ENCODE peak calls at places on chromosome 10, in ten cellular contexts. A, E, J, M, Y, Q, S, U, Z and D are unnamed samples.

GRCh38 chr10:98020784-98021183 is 9.6 kb downstream of the CRTAC1 start:
- DNase-seq in A (no peak), E (no peak), J (no peak), M (no peak), Y (no peak), Q (no peak), S (no peak), U (no peak), Z (no peak), D (no peak)

GRCh38 chr10:55820071-55820470 is 541.0 kb downstream of the ZWINT start:
- DNase-seq in A (no peak), E (no peak), J (no peak), M (no peak), Y (no peak), Q (no peak), S (no peak), U (no peak), Z (no peak), D (no peak)

GRCh38 chr10:128596906-128597305 is 470.7 kb upstream of the MKI67 start:
- DNase-seq in A (peak; percentile 53), E (no peak), J (no peak), M (no peak), Y (no peak), Q (no peak), S (no peak), U (no peak), Z (no peak), D (no peak)

GRCh38 chr10:69630651-69631400 is 779 bp downstream of the FAM241B start:
- DNase-seq in A (no peak), E (no peak), J (no peak), M (peak; percentile 72), Y (no peak), Q (no peak), S (no peak), U (no peak), Z (no peak), D (no peak)

GRCh38 chr10:116080553-116080952 is 192.5 kb downstream of the GFRA1 start:
- DNase-seq in A (no peak), E (peak; percentile 16), J (peak; percentile 9), M (no peak), Y (no peak), Q (no peak), S (no peak), U (no peak), Z (no peak), D (no peak)

GRCh38 chr10:79140083-79140793 is 71.5 kb downstream of the ZMIZ1 start:
- DNase-seq in A (no peak), E (no peak), J (no peak), M (no peak), Y (no peak), Q (no peak), S (no peak), U (no peak), Z (no peak), D (no peak)

GRCh38 chr10:44982114-44982460 is 3.5 kb upstream of the DEPP1 start:
- DNase-seq in A (no peak), E (no peak), J (no peak), M (peak; percentile 87), Y (no peak), Q (no peak), S (peak; percentile 51), U (no peak), Z (no peak), D (peak; percentile 76)

GRCh38 chr10:12940791-12941190 is 60.7 kb downstream of the CCDC3 start:
- DNase-seq in A (no peak), E (no peak), J (no peak), M (peak; percentile 13), Y (no peak), Q (no peak), S (no peak), U (no peak), Z (no peak), D (no peak)

DNA sequence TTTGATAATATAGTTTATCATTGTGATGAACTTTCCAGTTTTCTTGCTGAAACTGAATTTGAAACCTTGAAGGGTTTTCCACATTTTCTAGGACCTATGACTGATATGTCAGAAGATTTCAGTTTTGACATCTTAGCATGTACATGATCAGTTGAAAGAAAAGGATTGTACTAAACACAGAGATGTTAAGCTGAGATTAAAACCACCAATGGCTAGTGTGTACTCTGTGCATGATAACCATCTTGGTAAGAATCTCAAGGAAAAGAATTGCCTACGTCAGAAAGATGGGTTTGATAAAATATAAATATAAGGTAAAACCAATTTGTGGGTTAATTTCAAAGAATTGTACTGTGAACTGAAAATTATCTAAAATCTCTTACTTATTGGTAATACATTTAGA is 776.4 kb downstream of the GATA3 start:
- DNase-seq in A (no peak), E (no peak), J (no peak), M (no peak), Y (no peak), Q (no peak), S (no peak), U (no peak), Z (no peak), D (no peak)
- TF ChIP-seq CTCF in A (no peak), E (no peak), J (no peak), M (no peak), Y (no peak), Q (no peak), S (no peak), U (no peak), Z (no peak), D (no peak)

DNA sequence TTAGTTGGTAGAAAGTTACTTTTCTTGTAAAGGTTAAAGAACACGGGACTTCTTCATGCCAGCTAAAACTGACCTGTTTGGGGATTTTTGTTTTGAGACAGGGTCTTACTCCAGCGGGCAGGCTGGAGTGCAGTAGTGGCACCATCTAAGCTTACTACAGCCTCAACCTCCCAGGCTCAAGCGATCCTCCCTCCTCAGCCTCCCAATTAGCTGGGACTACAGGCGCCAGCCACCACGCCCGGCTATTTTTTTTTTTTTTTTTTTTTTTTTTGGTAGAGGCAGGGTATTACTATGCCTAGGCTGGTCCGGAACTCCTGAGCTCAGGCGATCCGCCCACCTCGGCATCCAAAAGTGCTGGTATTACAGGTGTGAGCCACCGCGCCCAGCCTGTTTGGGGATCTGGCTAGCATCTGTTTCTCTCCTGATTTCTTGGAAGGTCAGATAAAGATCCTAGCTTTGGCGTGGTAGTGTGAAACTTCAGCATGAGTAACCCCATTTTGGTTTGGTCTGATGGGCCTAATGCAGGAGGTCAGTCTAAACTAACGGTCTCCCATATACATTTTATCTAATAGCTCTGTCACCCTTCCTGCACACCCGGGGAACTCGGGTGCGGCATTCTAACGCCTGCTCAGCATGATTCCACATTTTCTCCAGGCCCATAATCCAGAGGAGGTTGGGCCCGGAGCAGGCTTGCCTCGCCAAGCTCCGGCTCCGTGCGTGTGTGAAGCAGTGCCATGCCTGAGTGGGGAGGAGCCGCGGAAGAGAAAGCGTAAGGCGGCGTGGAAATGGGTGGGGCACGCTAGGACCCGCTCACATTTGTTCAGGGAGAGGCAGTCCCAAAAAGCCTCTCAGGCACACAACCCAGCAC is 1.0 kb upstream of the VDAC2 start:
- DNase-seq in A (peak; percentile 81), E (no peak), J (peak; percentile 79), M (peak; percentile 97), Y (peak; percentile 69), Q (peak; percentile 73), S (peak; percentile 81), U (peak; percentile 80), Z (peak; percentile 78), D (peak; percentile 84)
- TF ChIP-seq POLR2A in A (peak; percentile 34), E (no peak), J (peak; percentile 41), M (no peak), Y (no peak), Q (no peak), S (no peak), U (no peak), Z (no peak), D (no peak)

DNA sequence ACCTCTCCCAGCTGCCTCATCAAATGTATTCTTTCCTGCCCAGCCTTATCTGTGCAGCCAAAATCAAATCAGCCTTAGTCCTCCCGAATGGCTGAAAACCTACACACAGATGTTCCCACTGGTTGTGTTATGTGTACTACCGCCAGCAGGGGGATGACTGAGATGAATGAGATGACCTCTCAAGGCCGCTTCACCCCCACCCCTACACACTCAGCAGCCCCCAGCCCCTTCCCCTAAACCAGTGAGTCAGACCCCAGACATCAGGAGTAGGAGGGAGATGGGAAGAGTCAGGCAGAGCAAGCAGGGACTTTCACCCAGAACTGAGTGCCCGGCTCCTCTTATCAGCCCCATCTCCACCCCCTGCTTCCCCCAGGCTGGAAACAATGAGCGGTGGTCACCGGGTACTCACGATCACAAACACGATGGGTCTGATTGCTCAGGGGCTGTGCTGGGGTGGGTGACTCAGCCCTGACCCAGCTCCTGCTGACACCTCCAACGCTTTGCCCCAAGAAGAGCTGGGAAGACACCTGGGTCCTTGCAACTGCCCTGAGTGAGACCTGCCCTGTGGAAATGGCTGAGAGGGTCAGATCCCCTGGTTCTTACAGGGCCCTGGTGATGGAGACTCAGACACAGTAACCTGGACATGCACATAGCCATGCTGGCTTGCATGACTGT is 6.6 kb upstream of the C10orf105 start:
- DNase-seq in A (peak; percentile 48), E (no peak), J (peak; percentile 55), M (no peak), Y (no peak), Q (no peak), S (no peak), U (peak; percentile 67), Z (no peak), D (no peak)
- TF ChIP-seq CTCF in A (peak; percentile 37), E (peak; percentile 37), J (peak; percentile 47), M (no peak), Y (no peak), Q (no peak), S (no peak), U (peak; percentile 22), Z (peak; percentile 14), D (no peak)

DNA sequence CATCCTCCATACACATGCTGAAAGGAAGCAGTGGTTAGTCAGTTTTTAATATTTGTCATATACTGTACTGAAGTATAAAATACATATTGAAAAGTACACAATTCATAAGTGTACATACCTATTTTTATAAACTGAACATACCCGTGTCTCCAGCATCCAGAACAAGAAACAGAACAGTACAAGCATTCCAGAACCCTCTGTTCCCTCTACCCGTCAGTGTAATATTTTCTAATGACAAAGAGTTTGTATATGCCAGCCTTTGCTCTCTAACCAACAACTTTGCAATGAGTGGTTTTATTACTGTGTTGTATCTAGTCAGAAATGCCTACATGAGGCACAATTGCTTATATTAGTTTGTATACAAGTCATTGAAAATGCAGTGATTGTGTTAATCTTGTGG is 18.7 kb upstream of the RAB18 start:
- DNase-seq in A (no peak), E (no peak), J (no peak), M (no peak), Y (no peak), Q (no peak), S (no peak), U (no peak), Z (no peak), D (no peak)
- TF ChIP-seq POLR2A in A (no peak), E (no peak), J (no peak), M (no peak), Y (no peak), Q (no peak), S (no peak), U (no peak), Z (no peak), D (no peak)

DNA sequence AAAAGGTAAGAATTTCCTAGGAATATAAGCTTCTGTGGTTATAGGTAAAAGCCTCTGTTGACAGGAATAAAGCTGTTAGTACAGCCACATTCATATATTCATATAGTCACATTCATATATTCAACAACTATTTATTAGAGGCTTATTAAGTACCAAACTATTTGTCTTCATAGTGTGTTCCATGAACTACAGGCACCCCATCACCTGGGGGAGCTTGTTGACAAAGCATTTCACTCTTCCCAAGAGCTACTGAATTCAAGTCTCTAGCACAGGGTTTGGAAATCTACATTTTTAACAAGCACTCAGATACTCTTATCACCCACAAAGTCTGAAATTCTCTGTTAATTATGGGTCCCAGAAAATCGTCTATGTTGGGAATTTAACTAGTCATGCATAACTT is 110.6 kb downstream of the RNLS start:
- DNase-seq in A (no peak), E (no peak), J (peak; percentile 27), M (no peak), Y (no peak), Q (no peak), S (no peak), U (no peak), Z (no peak), D (no peak)
- TF ChIP-seq CTCF in A (no peak), E (no peak), J (peak; percentile 15), M (no peak), Y (no peak), Q (no peak), S (no peak), U (no peak), Z (no peak), D (no peak)